ENCODE peak calls at places on chromosomes 16 and 17, in six cellular contexts. X is mucosa of gallbladder; R is activated T-cell treated with anti-CD3 and anti-CD28 coated beads, Interleukin-2, amount 50 U/mL, for 4 hours; Y is stimulated activated CD8-positive, alpha-beta memory T cell treated with anti-CD3 and anti-CD28 coated beads, Interleukin-2, amount 100 ng/mL, for 48 hours; E is psoas muscle; K is NCI-H2171. T is an unnamed sample.

GRCh38 chr17:19800571-19800970 is 52.5 kb upstream of the ALDH3A1 start:
- DNase-seq in X (no peak), E (no peak), K (no peak), Y (no peak), R (no peak), T (no peak)

GRCh38 chr16:54282202-54282922 is 4.2 kb downstream of the IRX3 start:
- DNase-seq in R (no peak), Y (peak), K (no peak), E (peak), X (no peak), T (peak)

GRCh38 chr16:46908540-46909372 is 24.6 kb downstream of the GPT2 start:
- DNase-seq in X (peak), E (no peak), K (no peak), R (peak), Y (peak), T (peak)

GRCh38 chr17:70098030-70098429 is 23.0 kb downstream of the KCNJ16 start:
- DNase-seq in R (no peak), Y (no peak), E (no peak), K (no peak), X (no peak), T (no peak)

GRCh38 chr16:85641776-85642176 is 28.7 kb downstream of the GSE1 start:
- DNase-seq in E (peak), R (no peak), X (peak), Y (no peak), K (peak), T (peak)

GRCh38 chr17:285751-286422 is 66.7 kb downstream of the RPH3AL start:
- DNase-seq in K (no peak), Y (no peak), E (no peak), R (no peak), X (no peak), T (no peak)

GRCh38 chr16:50096791-50097190 is 31.0 kb downstream of the HEATR3 start:
- DNase-seq in E (no peak), K (no peak), X (no peak), R (no peak), Y (no peak), T (no peak)

GRCh38 chr16:22322741-22323140 is 25.5 kb downstream of the POLR3E start:
- DNase-seq in X (no peak), E (no peak), K (no peak), R (no peak), Y (no peak), T (no peak)

T was measured in heart right ventricle.